ENCODE peak calls at places on chromosomes 4 and X, in nine cellular contexts. S is H9, U is mammary epithelial cell, X is OCI-LY7, C is A549, P is fibroblast of lung, G is HCT116, Y is lower lobe of right lung, V is upper lobe of right lung. K is an unnamed sample. For H3K4me1, the result is how much of the 10 kb centered on the place peaks cover.

GRCh38 chr4:174561556-174561955 is 39.3 kb upstream of the HPGD start:
- DNase-seq in X (no peak), S (no peak), C (no peak), U (no peak), V (no peak), G (no peak), P (no peak), Y (no peak), K (no peak)

GRCh38 chr4:145346081-145346480 is 135.6 kb upstream of the SMAD1 start:
- DNase-seq in V (no peak), S (no peak), P (no peak), U (no peak), G (no peak), Y (no peak), C (no peak), X (no peak), K (no peak)

GRCh38 chrX:47621851-47622250 is 2.2 kb upstream of the SYN1 start:
- DNase-seq in P (no peak), X (no peak), U (no peak), G (no peak), S (no peak), C (no peak), V (no peak), Y (no peak), K (no peak)

GRCh38 chrX:103628386-103629290 is at the start of gene TCEAL1:
- DNase-seq in G (no peak), S (peak), X (peak), P (peak), C (no peak), U (peak), V (peak), Y (peak), K (peak)

GRCh38 chrX:109920325-109920724 is 82.6 kb upstream of the TMEM164 start:
- DNase-seq in X (no peak), P (no peak), S (no peak), V (no peak), Y (no peak), U (no peak), G (no peak), C (no peak), K (no peak)

GRCh38 chr4:31185014-31185585 is 464.9 kb downstream of the PCDH7 start:
- DNase-seq in P (no peak), S (no peak), U (no peak), Y (no peak), X (no peak), G (no peak), V (no peak), C (no peak), K (peak)

GRCh38 chr4:26217961-26218676 is 102.7 kb upstream of the RBPJ start:
- DNase-seq in C (no peak), S (no peak), Y (peak), V (peak), X (no peak), G (no peak), U (no peak), P (no peak), K (no peak)

GRCh38 chrX:98068210-98068609 is 1184.5 kb downstream of the RPA4 start:
- DNase-seq in V (no peak), U (no peak), S (no peak), C (no peak), X (no peak), P (no peak), G (no peak), Y (no peak), K (no peak)

GRCh38 chrX:85244411-85245210 is 820 bp downstream of the ZNF711 start:
- DNase-seq in P (peak), Y (peak), U (peak), V (peak), C (peak), G (no peak), S (no peak), X (peak), K (peak)

GRCh38 chr4:14871676-14872430 is 130.4 kb upstream of the CPEB2 start:
- DNase-seq in P (no peak), C (no peak), V (peak), X (peak), U (peak), Y (peak), G (peak), S (peak), K (peak)

GRCh38 chrX:102077426-102077825 is 48.1 kb upstream of the TCEAL2 start:
- DNase-seq in V (no peak), U (no peak), P (no peak), Y (no peak), X (no peak), S (no peak), G (no peak), C (no peak), K (no peak)

GRCh38 chr4:118058955-118059354 is 24.7 kb downstream of the NDST3 start:
- DNase-seq in V (no peak), C (no peak), S (no peak), Y (no peak), X (no peak), P (no peak), G (no peak), U (no peak), K (no peak)

GRCh38 chr4:187666634-187667033 is 328.9 kb upstream of the ZFP42 start:
- DNase-seq in X (no peak), G (no peak), Y (no peak), V (no peak), P (no peak), U (no peak), C (no peak), S (no peak), K (no peak)

GRCh38 chrX:128728943-128729342 is 676.7 kb upstream of the ACTRT1 start:
- DNase-seq in C (no peak), Y (no peak), G (no peak), U (no peak), X (no peak), S (no peak), P (no peak), V (no peak), K (no peak)

GRCh38 chr4:184100297-184100885 is 117.3 kb downstream of the ENPP6 start:
- DNase-seq in U (no peak), C (peak), Y (peak), S (peak), G (peak), V (peak), P (no peak), X (peak), K (peak)
- TF ChIP-seq CTCF in U (peak), C (peak), Y (peak), S (peak), G (peak), V (peak), P (peak), X (peak), K (peak)

GRCh38 chr4:77157859-77158486 is 966 bp downstream of the CCNG2 start:
- DNase-seq in X (peak), Y (peak), U (peak), G (peak), P (peak), V (peak), S (peak), C (peak), K (peak)
- H3K4me1 ChIP-seq in X (half or more), Y (under half), U (under half), G (under half), P (under half), V (under half), S (under half), C (under half), K (under half)

GRCh38 chr4:74547042-74547441 is 102.1 kb downstream of the AREG start:
- DNase-seq in G (no peak), Y (no peak), C (no peak), P (no peak), V (no peak), X (no peak), U (peak), S (no peak), K (no peak)
- H3K27ac ChIP-seq in G (peak), Y (no peak), C (peak), P (no peak), V (no peak), X (no peak), U (peak), S (no peak), K (no peak)

GRCh38 chr4:127618427-127618826 is 14.3 kb upstream of the INTU start:
- DNase-seq in U (no peak), V (no peak), G (no peak), Y (no peak), X (no peak), C (no peak), S (no peak), P (no peak), K (no peak)

GRCh38 chr4:127624176-127624575 is 8.6 kb upstream of the INTU start:
- DNase-seq in S (no peak), Y (no peak), P (no peak), V (no peak), U (no peak), C (no peak), X (no peak), G (no peak), K (no peak)

GRCh38 chr4:127622621-127622922 is 10.2 kb upstream of the INTU start:
- DNase-seq in S (no peak), G (no peak), U (no peak), V (no peak), X (no peak), P (no peak), C (peak), Y (no peak), K (no peak)

GRCh38 chr4:127623755-127624087 is 9.0 kb upstream of the INTU start:
- DNase-seq in G (no peak), V (peak), C (peak), S (no peak), U (peak), X (no peak), Y (no peak), P (peak), K (no peak)

GRCh38 chr4:127622923-127623754 is 9.6 kb upstream of the INTU start:
- DNase-seq in Y (peak), X (no peak), V (peak), C (peak), G (no peak), S (peak), U (peak), P (peak), K (no peak)
- TF ChIP-seq CTCF in Y (peak), X (no peak), V (peak), C (no peak), G (no peak), S (peak), U (peak), P (no peak), K (no peak)

GRCh38 chr4:186144596-186145569 is 40.4 kb downstream of the FAM149A start:
- DNase-seq in Y (peak), C (peak), V (peak), U (peak), X (no peak), S (peak), G (no peak), P (peak), K (peak)
- H3K4me1 ChIP-seq in Y (under half), C (under half), V (under half), U (under half), X (under half), S (under half), G (under half), P (under half), K (under half)

DNA sequence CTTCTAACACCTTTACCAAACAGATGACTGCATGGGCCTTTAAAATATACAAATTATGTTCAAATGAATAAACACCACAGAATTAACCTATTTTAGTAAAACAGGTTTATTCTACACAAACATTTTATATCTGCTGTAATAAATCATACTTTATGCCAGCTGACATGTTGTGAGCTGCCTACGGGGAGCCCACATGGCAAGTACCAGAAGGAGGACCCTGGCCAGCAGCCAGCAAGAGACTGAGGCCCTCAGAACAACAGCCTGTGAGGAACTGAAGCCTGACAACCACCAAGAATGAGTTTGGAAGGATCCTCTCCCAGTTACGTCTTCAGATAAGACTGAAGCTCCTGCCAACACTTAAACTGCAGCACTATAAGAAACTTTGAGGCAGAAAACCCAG is 377.0 kb downstream of the PDGFC start:
- DNase-seq in S (no peak), Y (peak), V (no peak), U (peak), X (no peak), P (peak), G (no peak), C (no peak), K (peak)
- H3K27ac ChIP-seq in S (no peak), Y (no peak), V (no peak), U (no peak), X (no peak), P (no peak), G (no peak), C (no peak), K (no peak)

DNA sequence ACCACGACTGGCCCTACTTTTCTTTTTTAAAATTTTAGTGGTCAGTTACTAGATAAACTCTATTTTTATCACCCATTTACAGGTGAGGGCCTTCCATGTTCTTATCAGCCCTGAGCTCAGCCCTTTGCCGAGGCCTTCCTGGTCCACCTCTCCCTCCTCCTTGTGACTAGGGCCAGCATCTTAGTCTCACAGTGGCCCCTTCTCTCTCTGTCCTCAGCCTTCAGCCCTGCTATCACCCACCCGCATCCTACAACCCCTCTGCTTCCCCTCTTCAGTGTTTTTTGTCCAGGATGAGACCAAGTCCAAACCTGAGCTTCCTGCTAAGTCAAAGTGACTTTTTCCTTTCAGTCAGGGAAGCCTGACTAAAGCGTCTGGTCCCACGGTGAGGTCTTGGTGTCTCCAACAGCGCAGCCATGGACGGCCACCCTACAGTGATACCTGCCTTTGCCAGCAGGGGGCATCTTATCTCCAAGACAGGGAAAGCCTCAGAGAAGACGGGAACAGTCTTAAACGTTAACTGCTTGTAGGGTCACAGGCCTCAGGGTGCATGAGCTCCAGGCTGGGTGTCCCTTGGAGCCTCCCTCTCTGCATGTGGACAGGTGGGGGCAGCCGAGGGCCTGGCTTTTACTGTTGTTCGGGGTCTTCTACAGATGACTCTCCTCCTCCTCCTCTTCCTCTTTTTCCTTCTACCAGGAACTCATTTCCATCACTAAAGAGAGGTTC is 11.7 kb upstream of the GAGE10 start:
- DNase-seq in U (peak), P (peak), G (peak), V (peak), X (peak), Y (peak), C (peak), S (peak), K (peak)
- TF ChIP-seq CTCF in U (peak), P (peak), G (peak), V (peak), X (peak), Y (peak), C (peak), S (peak), K (peak)

K was measured in pancreas.